ENCODE peak calls at places on chromosomes 2 and 18, in eight cellular contexts. C is GM04504; K is CD8-positive, alpha-beta memory T cell; U is NCI-H774; Z is NCI-H1105; I is GM04503; V is dermis microvascular lymphatic vessel endothelial cell; N is T-helper 1 cell. O is an unnamed sample.

GRCh38 chr2:223590964-223591363 is 11.2 kb downstream of the SCG2 start:
- DNase-seq in K (no peak), N (no peak), I (no peak), U (peak), C (no peak), Z (no peak), V (peak), O (no peak)

GRCh38 chr2:20172273-20173052 is 52.5 kb downstream of the SDC1 start:
- DNase-seq in U (no peak), I (no peak), N (no peak), C (no peak), Z (no peak), K (no peak), V (no peak), O (no peak)

GRCh38 chr2:239059854-239060253 is 212.0 kb downstream of the TWIST2 start:
- DNase-seq in K (no peak), C (no peak), U (no peak), V (no peak), N (no peak), I (no peak), Z (no peak), O (no peak)

GRCh38 chr18:13620818-13621445 is 105.4 kb downstream of the FAM210A start:
- DNase-seq in C (no peak), U (no peak), I (no peak), N (no peak), Z (no peak), V (no peak), K (no peak), O (no peak)

GRCh38 chr2:30394096-30394495 is 53.0 kb upstream of the LCLAT1 start:
- DNase-seq in C (no peak), N (no peak), Z (no peak), V (no peak), K (no peak), U (peak), I (no peak), O (no peak)

GRCh38 chr2:133480707-133481429 is 87.4 kb downstream of the NCKAP5 start:
- DNase-seq in V (no peak), C (no peak), U (no peak), Z (no peak), N (no peak), K (no peak), I (no peak), O (no peak)

GRCh38 chr2:204027105-204027504 is 90.5 kb downstream of the ICOS start:
- DNase-seq in K (no peak), Z (peak), U (no peak), I (no peak), N (peak), C (no peak), V (peak), O (peak)

GRCh38 chr2:10783421-10783820 is 29.2 kb downstream of the PDIA6 start:
- DNase-seq in N (no peak), V (no peak), K (no peak), C (no peak), I (no peak), U (no peak), Z (no peak), O (no peak)

GRCh38 chr2:134217924-134218323 is 35.9 kb upstream of the MGAT5 start:
- DNase-seq in U (no peak), N (no peak), K (no peak), C (no peak), I (no peak), V (no peak), Z (no peak), O (no peak)

GRCh38 chr18:13808294-13809024 is 15.5 kb upstream of the MC5R start:
- DNase-seq in N (no peak), I (no peak), U (no peak), V (no peak), C (no peak), Z (no peak), K (no peak), O (no peak)

GRCh38 chr18:9086015-9086414 is 16.5 kb upstream of the NDUFV2 start:
- DNase-seq in K (no peak), N (no peak), U (no peak), I (no peak), C (no peak), Z (no peak), V (no peak), O (no peak)

GRCh38 chr2:109176928-109177327 is 47.9 kb downstream of the SH3RF3 start:
- DNase-seq in N (no peak), Z (no peak), V (no peak), C (no peak), I (no peak), U (no peak), K (no peak), O (no peak)